ENCODE peak calls at places on chromosomes 2 and 18, in six cellular contexts. X is LoVo; G is OCI-M1; T is iris pigment epithelial cell; M is NCI-H460; P is activated CD8-positive, alpha-beta memory T cell treated with anti-CD3 and anti-CD28 coated beads for 24 hours. H is an unnamed sample.

GRCh38 chr18:44742741-44743311 is 62.1 kb downstream of the SETBP1 start:
- DNase-seq in G (no peak), P (no peak), X (no peak), T (no peak), M (no peak), H (no peak)

GRCh38 chr2:39431592-39432316 is 5.3 kb downstream of the MAP4K3 start:
- DNase-seq in M (no peak), X (no peak), P (no peak), T (peak; percentile 86), G (peak; percentile 36), H (no peak)

GRCh38 chr2:33069894-33070651 is 123.3 kb downstream of the LTBP1 start:
- DNase-seq in M (peak; percentile 90), T (peak; percentile 100), G (no peak), P (no peak), X (peak; percentile 86), H (peak; percentile 78)

GRCh38 chr2:149586898-149587219 is 716 bp downstream of the MMADHC start:
- DNase-seq in M (no peak), X (no peak), P (no peak), G (no peak), T (no peak), H (no peak)

GRCh38 chr2:240400319-240401161 is 34.9 kb upstream of the GPC1 start:
- DNase-seq in T (no peak), P (no peak), X (no peak), G (no peak), M (no peak), H (peak; percentile 42)

GRCh38 chr2:242002944-242003343 is 133.4 kb downstream of the RTP5 start:
- DNase-seq in X (no peak), P (no peak), G (no peak), T (no peak), M (no peak), H (peak; percentile 36)

GRCh38 chr18:70683263-70683662 is 394.4 kb downstream of the SOCS6 start:
- DNase-seq in T (no peak), G (no peak), P (no peak), X (no peak), M (no peak), H (no peak)

GRCh38 chr2:174914894-174915760 is 90.1 kb downstream of the CHN1 start:
- DNase-seq in G (no peak), T (no peak), P (no peak), M (no peak), X (no peak), H (no peak)

GRCh38 chr18:68984342-68984741 is 186.5 kb downstream of the CCDC102B start:
- DNase-seq in M (no peak), G (no peak), P (no peak), X (no peak), T (no peak), H (peak; percentile 62)

GRCh38 chr18:48711651-48712486 is 173.0 kb downstream of the CTIF start:
- DNase-seq in G (peak; percentile 21), T (peak; percentile 59), X (no peak), M (no peak), P (no peak), H (no peak)

GRCh38 chr2:66021296-66021695 is 413.6 kb upstream of the MEIS1 start:
- DNase-seq in T (no peak), G (no peak), X (no peak), P (no peak), M (no peak), H (no peak)

GRCh38 chr2:71605781-71606241 is 152.4 kb downstream of the DYSF start:
- DNase-seq in P (no peak), X (no peak), M (no peak), T (no peak), G (no peak), H (peak; percentile 41)

GRCh38 chr18:7272268-7273049 is 41.6 kb downstream of the LRRC30 start:
- DNase-seq in X (peak; percentile 10), G (peak; percentile 27), T (peak; percentile 83), M (peak; percentile 71), P (no peak), H (peak; percentile 64)

GRCh38 chr18:35683021-35683420 is 101.5 kb downstream of the GALNT1 start:
- DNase-seq in T (no peak), X (no peak), G (peak; percentile 30), M (no peak), P (no peak), H (no peak)